ENCODE peak calls at places on chromosomes 11 and 22, in ten cellular contexts. J, U, E, Z, B, A, M, N, I and L are unnamed samples.

GRCh38 chr11:68128682-68129327 is 7.6 kb upstream of the CHKA start:
- DNase-seq in N (no peak), Z (peak), U (peak), A (no peak), B (peak), I (no peak), J (no peak), M (no peak), E (peak), L (peak)

GRCh38 chr22:24482586-24482985 is 12.5 kb upstream of the UPB1 start:
- DNase-seq in B (no peak), Z (peak), U (peak), N (no peak), I (no peak), E (no peak), M (no peak), A (peak), J (no peak), L (no peak)

GRCh38 chr22:32444068-32444467 is 20.2 kb downstream of the BPIFC start:
- DNase-seq in B (peak), A (no peak), J (no peak), U (peak), M (no peak), N (no peak), I (no peak), Z (no peak), E (no peak), L (no peak)

GRCh38 chr11:926341-926916 is 759 bp downstream of the AP2A2 start:
- DNase-seq in J (peak), B (no peak), M (no peak), E (no peak), U (peak), A (no peak), I (no peak), N (no peak), Z (no peak), L (no peak)

GRCh38 chr11:74465291-74465708 is 2.0 kb downstream of the KCNE3 start:
- DNase-seq in B (no peak), M (no peak), Z (no peak), I (no peak), N (no peak), J (no peak), U (no peak), E (no peak), A (no peak), L (no peak)

GRCh38 chr11:2724653-2725366 is 25.0 kb upstream of the KCNQ1OT1 start:
- DNase-seq in N (no peak), I (no peak), B (no peak), A (no peak), E (no peak), J (no peak), Z (no peak), U (peak), M (no peak), L (peak)

GRCh38 chr11:6612816-6613136 is 760 bp upstream of the TAF10 start:
- DNase-seq in Z (no peak), J (no peak), B (peak), A (no peak), U (no peak), I (no peak), M (no peak), N (no peak), E (no peak), L (no peak)

GRCh38 chr22:30206964-30207363 is 39.6 kb downstream of the LIF start:
- DNase-seq in I (no peak), B (peak), U (peak), A (peak), J (no peak), M (no peak), Z (peak), N (no peak), E (no peak), L (peak)

GRCh38 chr22:20239951-20240773 is 28.0 kb downstream of the RTN4R start:
- DNase-seq in E (no peak), U (no peak), Z (no peak), B (peak), M (no peak), J (no peak), A (no peak), N (no peak), I (no peak), L (no peak)

GRCh38 chr11:44531636-44532035 is 33.8 kb upstream of the CD82 start:
- DNase-seq in B (no peak), A (no peak), M (no peak), J (no peak), Z (no peak), E (no peak), N (no peak), I (no peak), U (no peak), L (no peak)

GRCh38 chr11:73393479-73394415 is 17.5 kb downstream of the RELT start:
- DNase-seq in I (peak), U (peak), A (no peak), B (peak), M (peak), N (peak), J (peak), Z (peak), E (peak), L (peak)

GRCh38 chr11:27723685-27724084 is 23.4 kb upstream of the BDNF start:
- DNase-seq in Z (no peak), I (no peak), U (no peak), E (no peak), J (no peak), N (no peak), A (no peak), B (no peak), M (no peak), L (no peak)

GRCh38 chr11:60077216-60077817 is 11.1 kb upstream of the MS4A2 start:
- DNase-seq in Z (no peak), B (no peak), U (no peak), J (no peak), M (no peak), I (no peak), A (no peak), N (no peak), E (no peak), L (no peak)

GRCh38 chr11:111582163-111582562 is 20.1 kb upstream of the SIK2 start:
- DNase-seq in M (no peak), Z (no peak), A (no peak), B (no peak), N (no peak), I (no peak), E (no peak), U (no peak), J (no peak), L (no peak)

GRCh38 chr11:69140635-69141034 is 15.1 kb upstream of the SMIM38 start:
- DNase-seq in A (no peak), E (no peak), Z (no peak), U (no peak), M (no peak), J (no peak), N (no peak), I (no peak), B (no peak), L (no peak)

GRCh38 chr22:17922925-17923898 is 101.1 kb downstream of the MICAL3 start:
- DNase-seq in I (no peak), J (no peak), Z (peak), B (no peak), N (no peak), U (peak), M (no peak), E (no peak), A (no peak), L (no peak)

GRCh38 chr22:48588881-48589450 is 1238.7 kb downstream of the BRD1 start:
- DNase-seq in U (no peak), Z (no peak), E (no peak), J (no peak), A (no peak), M (peak), B (no peak), I (no peak), N (no peak), L (no peak)